ENCODE peak calls at places on chromosomes 6 and 20, in seven cellular contexts. M is activated naive CD4-positive, alpha-beta T cell treated with anti-CD3 and anti-CD28 coated beads for 36 hours; F is NCI-H2081; G is HEK293T; J is pancreas; P is activated naive CD8-positive, alpha-beta T cell treated with anti-CD3 and anti-CD28 coated beads, Interleukin-2, amount 50 U/mL, for 24 hours; X is neural crest cell. V is an unnamed sample.

GRCh38 chr6:142679907-142680306 is 265.1 kb downstream of the HIVEP2 start:
- DNase-seq in M (no peak), F (no peak), G (no peak), J (no peak), P (no peak), X (no peak), V (no peak)

GRCh38 chr6:70622426-70622825 is 45.3 kb upstream of the SMAP1 start:
- DNase-seq in M (no peak), F (no peak), G (no peak), J (no peak), P (no peak), X (no peak), V (no peak)

GRCh38 chr20:50085481-50086365 is 27.2 kb downstream of the UBE2V1 start:
- DNase-seq in M (peak; percentile 58), F (peak; percentile 60), G (peak; percentile 77), J (no peak), P (peak; percentile 22), X (peak; percentile 45), V (peak; percentile 21)

GRCh38 chr20:47181056-47181862 is 175.2 kb downstream of the ZMYND8 start:
- DNase-seq in M (peak; percentile 24), F (no peak), G (peak; percentile 68), J (no peak), P (peak; percentile 9), X (no peak), V (peak; percentile 17)

GRCh38 chr6:20952605-20953004 is 418.3 kb downstream of the CDKAL1 start:
- DNase-seq in M (no peak), F (peak; percentile 70), G (no peak), J (no peak), P (no peak), X (no peak), V (no peak)

GRCh38 chr20:24718696-24719095 is 230.4 kb upstream of the CST7 start:
- DNase-seq in M (no peak), F (no peak), G (no peak), J (no peak), P (no peak), X (no peak), V (no peak)

GRCh38 chr6:17165383-17165782 is 63.5 kb downstream of the STMND1 start:
- DNase-seq in M (no peak), F (no peak), G (no peak), J (no peak), P (no peak), X (no peak), V (no peak)

GRCh38 chr6:75167851-75168250 is 38.0 kb downstream of the COL12A1 start:
- DNase-seq in M (no peak), F (no peak), G (no peak), J (no peak), P (no peak), X (no peak), V (no peak)

GRCh38 chr20:21511485-21511849 is 2.4 kb downstream of the NKX2-2 start:
- DNase-seq in M (no peak), F (no peak), G (no peak), J (no peak), P (no peak), X (no peak), V (no peak)

GRCh38 chr6:41494212-41495115 is 51.7 kb upstream of the FOXP4 start:
- DNase-seq in M (no peak), F (no peak), G (no peak), J (no peak), P (no peak), X (no peak), V (no peak)

GRCh38 chr6:10597499-10598001 is 76.4 kb downstream of the GCNT2 start:
- DNase-seq in M (no peak), F (no peak), G (no peak), J (no peak), P (no peak), X (no peak), V (no peak)